ENCODE peak calls at places on chromosomes 4 and X, in eight cellular contexts. P is AG09319; I is lung; H is HuH-7; N is adipocyte; M is NCI-H1092 treated with DMSO at 0.1 percent for 48 hours; A is AG09309; R is stimulated activated CD4-positive, alpha-beta T cell treated with anti-CD3 and anti-CD28 coated beads, Interleukin-2, amount 100 ng/mL, for 4 hours. U is an unnamed sample.

GRCh38 chr4:81380364-81380853 is 91.3 kb downstream of the RASGEF1B start:
- DNase-seq in P (no peak), I (no peak), H (no peak), N (no peak), M (peak), A (no peak), R (no peak), U (no peak)

GRCh38 chr4:1004557-1005485 is 6.6 kb upstream of the FGFRL1 start:
- DNase-seq in P (no peak), I (no peak), H (no peak), N (no peak), M (no peak), A (no peak), R (no peak), U (no peak)

GRCh38 chr4:96698891-96699290 is 859.0 kb downstream of the PDHA2 start:
- DNase-seq in P (no peak), I (no peak), H (no peak), N (no peak), M (no peak), A (no peak), R (no peak), U (no peak)

GRCh38 chrX:1262369-1262768 is 6.2 kb upstream of the CSF2RA start:
- DNase-seq in P (no peak), I (no peak), H (no peak), N (no peak), M (no peak), A (no peak), R (no peak), U (no peak)

GRCh38 chr4:8323947-8324555 is 54.5 kb downstream of the HTRA3 start:
- DNase-seq in P (no peak), I (no peak), H (no peak), N (no peak), M (no peak), A (no peak), R (no peak), U (no peak)

GRCh38 chr4:163492951-163493504 is 1.5 kb upstream of the TMA16 start:
- DNase-seq in P (no peak), I (no peak), H (no peak), N (peak), M (no peak), A (no peak), R (no peak), U (no peak)

GRCh38 chrX:41923925-41924693 is 755 bp upstream of the CASK start:
- DNase-seq in P (no peak), I (no peak), H (peak), N (peak), M (peak), A (peak), R (no peak), U (peak)

GRCh38 chrX:51866156-51866555 is 27.3 kb upstream of the MAGED1 start:
- DNase-seq in P (no peak), I (no peak), H (no peak), N (peak), M (no peak), A (no peak), R (no peak), U (no peak)

GRCh38 chr4:7862561-7863200 is 77.0 kb downstream of the AFAP1 start:
- DNase-seq in P (no peak), I (no peak), H (no peak), N (peak), M (no peak), A (no peak), R (no peak), U (no peak)

GRCh38 chr4:183074288-183074990 is 24.6 kb upstream of the WWC2 start:
- DNase-seq in P (no peak), I (no peak), H (no peak), N (peak), M (no peak), A (no peak), R (no peak), U (no peak)

GRCh38 chr4:80155286-80155982 is 41.9 kb upstream of the PRDM8 start:
- DNase-seq in P (no peak), I (no peak), H (no peak), N (peak), M (no peak), A (no peak), R (no peak), U (peak)

GRCh38 chrX:118153270-118153669 is 36.7 kb upstream of the KLHL13 start:
- DNase-seq in P (no peak), I (no peak), H (no peak), N (no peak), M (no peak), A (no peak), R (no peak), U (no peak)

GRCh38 chrX:97602465-97603258 is 719.0 kb downstream of the RPA4 start:
- DNase-seq in P (no peak), I (no peak), H (no peak), N (no peak), M (no peak), A (no peak), R (no peak), U (no peak)

GRCh38 chr4:73698217-73698616 is 42.2 kb upstream of the CXCL8 start:
- DNase-seq in P (no peak), I (no peak), H (no peak), N (peak), M (no peak), A (no peak), R (no peak), U (no peak)

GRCh38 chr4:6546681-6547447 is 28.1 kb upstream of the MAN2B2 start:
- DNase-seq in P (peak), I (peak), H (peak), N (peak), M (peak), A (peak), R (peak), U (peak)

GRCh38 chrX:53563324-53563723 is 123.2 kb downstream of the HUWE1 start:
- DNase-seq in P (no peak), I (no peak), H (no peak), N (no peak), M (no peak), A (no peak), R (no peak), U (no peak)

GRCh38 chrX:52577464-52578173 is 60.8 kb upstream of the XAGE1B start:
- DNase-seq in P (no peak), I (no peak), H (no peak), N (no peak), M (no peak), A (no peak), R (no peak), U (no peak)

GRCh38 chr4:24488399-24489164 is 95.8 kb downstream of the DHX15 start:
- DNase-seq in P (no peak), I (peak), H (peak), N (peak), M (peak), A (no peak), R (peak), U (peak)

GRCh38 chrX:1448793-1449580 is 3.7 kb downstream of the ASMTL start:
- DNase-seq in P (no peak), I (peak), H (no peak), N (no peak), M (no peak), A (no peak), R (no peak), U (no peak)

GRCh38 chr4:89586864-89587263 is 250.1 kb downstream of the SNCA start:
- DNase-seq in P (no peak), I (no peak), H (no peak), N (peak), M (peak), A (peak), R (no peak), U (peak)

GRCh38 chr4:83753260-83753659 is 217.4 kb downstream of the GPAT3 start:
- DNase-seq in P (no peak), I (no peak), H (no peak), N (no peak), M (no peak), A (no peak), R (no peak), U (no peak)

GRCh38 chr4:138330531-138330930 is 88.4 kb upstream of the SLC7A11 start:
- DNase-seq in P (no peak), I (no peak), H (no peak), N (peak), M (no peak), A (no peak), R (no peak), U (no peak)

GRCh38 chr4:104418313-104418712 is 76.4 kb downstream of the CXXC4 start:
- DNase-seq in P (no peak), I (no peak), H (no peak), N (no peak), M (no peak), A (no peak), R (no peak), U (no peak)

GRCh38 chrX:2614911-2615310 is 76.2 kb upstream of the CD99 start:
- DNase-seq in P (peak), I (no peak), H (no peak), N (peak), M (no peak), A (peak), R (no peak), U (no peak)

U was measured in NCI-H1694 treated with DMSO at 0.1 percent for 48 hours.